ENCODE peak calls at places on chromosomes 4 and X, in nine cellular contexts. One of them, this sample, is unnamed.

GRCh38 chr4:157143365-157143764 is 67.4 kb downstream of the GLRB start:
- DNase-seq in HT1080: no peak
- DNase-seq in activated naive CD4-positive, alpha-beta T cell: no peak
- DNase-seq in D341Med: no peak
- DNase-seq in T-cell: no peak
- DNase-seq in HTR-8/SVneo: no peak
- DNase-seq in osteocyte: no peak
- DNase-seq in nucleus accumbens: no peak
- DNase-seq in dorsolateral prefrontal cortex: no peak
- DNase-seq in this sample: no peak

GRCh38 chr4:165875446-165875845 is 2.4 kb downstream of the TLL1 start:
- DNase-seq in osteocyte: no peak
- DNase-seq in D341Med: no peak
- DNase-seq in activated naive CD4-positive, alpha-beta T cell: no peak
- DNase-seq in nucleus accumbens: no peak
- DNase-seq in T-cell: no peak
- DNase-seq in HTR-8/SVneo: no peak
- DNase-seq in dorsolateral prefrontal cortex: no peak
- DNase-seq in HT1080: no peak
- DNase-seq in this sample: no peak

GRCh38 chr4:76954489-76954888 is 4.9 kb downstream of the SEPTIN11 start:
- DNase-seq in D341Med: no peak
- DNase-seq in T-cell: no peak
- DNase-seq in activated naive CD4-positive, alpha-beta T cell: no peak
- DNase-seq in osteocyte: no peak
- DNase-seq in HT1080: no peak
- DNase-seq in dorsolateral prefrontal cortex: no peak
- DNase-seq in HTR-8/SVneo: no peak
- DNase-seq in nucleus accumbens: no peak
- DNase-seq in this sample: no peak

GRCh38 chrX:153455571-153455970 is 9.7 kb upstream of the TREX2 start:
- DNase-seq in HTR-8/SVneo: no peak
- DNase-seq in osteocyte: no peak
- DNase-seq in nucleus accumbens: no peak
- DNase-seq in dorsolateral prefrontal cortex: no peak
- DNase-seq in activated naive CD4-positive, alpha-beta T cell: no peak
- DNase-seq in HT1080: no peak
- DNase-seq in D341Med: no peak
- DNase-seq in T-cell: no peak
- DNase-seq in this sample: no peak

GRCh38 chr4:29966386-29966785 is 753.8 kb upstream of the PCDH7 start:
- DNase-seq in HTR-8/SVneo: no peak
- DNase-seq in T-cell: no peak
- DNase-seq in D341Med: peak; percentile 46
- DNase-seq in HT1080: no peak
- DNase-seq in activated naive CD4-positive, alpha-beta T cell: no peak
- DNase-seq in dorsolateral prefrontal cortex: no peak
- DNase-seq in nucleus accumbens: no peak
- DNase-seq in osteocyte: no peak
- DNase-seq in this sample: no peak

GRCh38 chr4:182826391-182826790 is 90.8 kb downstream of the DCTD start:
- DNase-seq in nucleus accumbens: no peak
- DNase-seq in dorsolateral prefrontal cortex: peak; percentile 14
- DNase-seq in HT1080: no peak
- DNase-seq in HTR-8/SVneo: no peak
- DNase-seq in activated naive CD4-positive, alpha-beta T cell: no peak
- DNase-seq in osteocyte: no peak
- DNase-seq in T-cell: no peak
- DNase-seq in D341Med: no peak
- DNase-seq in this sample: no peak

GRCh38 chrX:18951032-18951431 is 32.9 kb downstream of the PHKA2 start:
- DNase-seq in activated naive CD4-positive, alpha-beta T cell: no peak
- DNase-seq in HTR-8/SVneo: no peak
- DNase-seq in T-cell: no peak
- DNase-seq in D341Med: peak; percentile 43
- DNase-seq in dorsolateral prefrontal cortex: no peak
- DNase-seq in HT1080: no peak
- DNase-seq in osteocyte: no peak
- DNase-seq in nucleus accumbens: no peak
- DNase-seq in this sample: no peak

GRCh38 chrX:19638968-19639539 is 123.7 kb upstream of the MAP3K15 start:
- DNase-seq in HT1080: no peak
- DNase-seq in dorsolateral prefrontal cortex: no peak
- DNase-seq in osteocyte: no peak
- DNase-seq in nucleus accumbens: no peak
- DNase-seq in HTR-8/SVneo: no peak
- DNase-seq in activated naive CD4-positive, alpha-beta T cell: no peak
- DNase-seq in T-cell: no peak
- DNase-seq in D341Med: no peak
- DNase-seq in this sample: no peak

GRCh38 chr4:116005037-116005805 is 891.8 kb upstream of the NDST4 start:
- DNase-seq in HT1080: no peak
- DNase-seq in T-cell: no peak
- DNase-seq in osteocyte: no peak
- DNase-seq in D341Med: no peak
- DNase-seq in dorsolateral prefrontal cortex: no peak
- DNase-seq in nucleus accumbens: no peak
- DNase-seq in HTR-8/SVneo: no peak
- DNase-seq in activated naive CD4-positive, alpha-beta T cell: no peak
- DNase-seq in this sample: no peak

GRCh38 chrX:148629435-148629834 is 129.0 kb downstream of the AFF2 start:
- DNase-seq in osteocyte: no peak
- DNase-seq in dorsolateral prefrontal cortex: peak; percentile 48
- DNase-seq in activated naive CD4-positive, alpha-beta T cell: no peak
- DNase-seq in D341Med: no peak
- DNase-seq in HTR-8/SVneo: no peak
- DNase-seq in T-cell: no peak
- DNase-seq in HT1080: no peak
- DNase-seq in nucleus accumbens: no peak
- DNase-seq in this sample: no peak

GRCh38 chr4:5804656-5805055 is 88.2 kb downstream of the CRMP1 start:
- DNase-seq in HT1080: no peak
- DNase-seq in HTR-8/SVneo: no peak
- DNase-seq in D341Med: no peak
- DNase-seq in activated naive CD4-positive, alpha-beta T cell: no peak
- DNase-seq in dorsolateral prefrontal cortex: no peak
- DNase-seq in T-cell: no peak
- DNase-seq in nucleus accumbens: no peak
- DNase-seq in osteocyte: no peak
- DNase-seq in this sample: no peak